ENCODE peak calls at places on chromosomes 11 and 22, in six cellular contexts. B is A549, A is HepG2, H is GM12878, J is endothelial cell of umbilical vein, Q is K562. K is an unnamed sample.

GRCh38 chr22:26712158-26712557 is 54.8 kb downstream of the MIAT start:
- DNase-seq in B (no peak), A (no peak), H (no peak), J (no peak), Q (no peak), K (no peak)

GRCh38 chr11:93986716-93987115 is 34.4 kb upstream of the HEPHL1 start:
- DNase-seq in B (no peak), A (no peak), H (no peak), J (no peak), Q (no peak), K (no peak)

GRCh38 chr22:28935713-28936112 is 52.3 kb downstream of the ZNRF3 start:
- DNase-seq in B (no peak), A (no peak), H (no peak), J (no peak), Q (peak), K (no peak)

GRCh38 chr11:91804057-91804456 is 420.6 kb upstream of the FAT3 start:
- DNase-seq in B (no peak), A (no peak), H (no peak), J (no peak), Q (no peak), K (no peak)

GRCh38 chr11:61719968-61720367 is 32.5 kb upstream of the MYRF start:
- DNase-seq in B (no peak), A (no peak), H (no peak), J (no peak), Q (no peak), K (no peak)

GRCh38 chr11:59053387-59053786 is 32.7 kb upstream of the GLYATL1B start:
- DNase-seq in B (no peak), A (peak), H (no peak), J (peak), Q (peak), K (peak)

GRCh38 chr22:37657590-37658132 is 862 bp upstream of the PDXP start:
- DNase-seq in B (no peak), A (no peak), H (no peak), J (no peak), Q (peak), K (peak)

GRCh38 chr11:125429174-125429707 is 66.8 kb downstream of the FEZ1 start:
- DNase-seq in B (peak), A (peak), H (no peak), J (peak), Q (peak), K (peak)

GRCh38 chr11:11979487-11980117 is 28.8 kb downstream of the DKK3 start:
- DNase-seq in B (no peak), A (no peak), H (no peak), J (no peak), Q (no peak), K (no peak)

GRCh38 chr22:23769321-23769965 is 1.7 kb upstream of the CHCHD10 start:
- DNase-seq in B (no peak), A (no peak), H (no peak), J (no peak), Q (no peak), K (no peak)

GRCh38 chr11:59413646-59414045 is 12.6 kb downstream of the OR5A2 start:
- DNase-seq in B (no peak), A (no peak), H (no peak), J (no peak), Q (no peak), K (peak)

GRCh38 chr22:24096401-24097115 is 84.7 kb upstream of the SUSD2 start:
- DNase-seq in B (no peak), A (no peak), H (no peak), J (no peak), Q (no peak), K (no peak)

GRCh38 chr11:32960553-32961164 is 55.0 kb upstream of the DEPDC7 start:
- DNase-seq in B (no peak), A (peak), H (peak), J (peak), Q (no peak), K (peak)

GRCh38 chr11:125390949-125391348 is 105.1 kb downstream of the FEZ1 start:
- DNase-seq in B (no peak), A (no peak), H (no peak), J (peak), Q (no peak), K (no peak)

GRCh38 chr22:17358394-17358793 is 10.9 kb upstream of the CECR2 start:
- DNase-seq in B (no peak), A (no peak), H (no peak), J (no peak), Q (no peak), K (no peak)

GRCh38 chr11:70517996-70518907 is 119.9 kb downstream of the CTTN start:
- DNase-seq in B (no peak), A (no peak), H (no peak), J (no peak), Q (no peak), K (no peak)
- TF ChIP-seq MYC in B (no peak), A (no peak), H (no peak), J (no peak), Q (no peak), K (no peak)

GRCh38 chr22:20312396-20313191 is 7.3 kb downstream of the DGCR6L start:
- DNase-seq in B (no peak), A (no peak), H (no peak), J (no peak), Q (peak), K (no peak)

GRCh38 chr22:20319041-20319744 is 667 bp downstream of the DGCR6L start:
- DNase-seq in B (no peak), A (no peak), H (no peak), J (peak), Q (peak), K (peak)

GRCh38 chr22:20316844-20317401 is 2.9 kb downstream of the DGCR6L start:
- DNase-seq in B (no peak), A (no peak), H (no peak), J (no peak), Q (peak), K (no peak)

GRCh38 chr22:20316217-20316843 is 3.5 kb downstream of the DGCR6L start:
- DNase-seq in B (no peak), A (no peak), H (no peak), J (no peak), Q (peak), K (no peak)

GRCh38 chr22:20315337-20316216 is 4.3 kb downstream of the DGCR6L start:
- DNase-seq in B (no peak), A (no peak), H (no peak), J (no peak), Q (peak), K (no peak)
- TF ChIP-seq MAX in B (no peak), A (no peak), H (no peak), J (no peak), Q (no peak), K (no peak)

GRCh38 chr11:131692961-131693360 is 322.5 kb downstream of the NTM start:
- DNase-seq in B (no peak), A (no peak), H (no peak), J (no peak), Q (no peak), K (no peak)

GRCh38 chr11:131692151-131692550 is 321.7 kb downstream of the NTM start:
- DNase-seq in B (no peak), A (no peak), H (no peak), J (no peak), Q (no peak), K (no peak)

GRCh38 chr11:131690362-131690761 is 319.9 kb downstream of the NTM start:
- DNase-seq in B (no peak), A (no peak), H (no peak), J (no peak), Q (no peak), K (no peak)

GRCh38 chr11:131690776-131691557 is 320.6 kb downstream of the NTM start:
- DNase-seq in B (no peak), A (no peak), H (no peak), J (no peak), Q (no peak), K (no peak)

DNA sequence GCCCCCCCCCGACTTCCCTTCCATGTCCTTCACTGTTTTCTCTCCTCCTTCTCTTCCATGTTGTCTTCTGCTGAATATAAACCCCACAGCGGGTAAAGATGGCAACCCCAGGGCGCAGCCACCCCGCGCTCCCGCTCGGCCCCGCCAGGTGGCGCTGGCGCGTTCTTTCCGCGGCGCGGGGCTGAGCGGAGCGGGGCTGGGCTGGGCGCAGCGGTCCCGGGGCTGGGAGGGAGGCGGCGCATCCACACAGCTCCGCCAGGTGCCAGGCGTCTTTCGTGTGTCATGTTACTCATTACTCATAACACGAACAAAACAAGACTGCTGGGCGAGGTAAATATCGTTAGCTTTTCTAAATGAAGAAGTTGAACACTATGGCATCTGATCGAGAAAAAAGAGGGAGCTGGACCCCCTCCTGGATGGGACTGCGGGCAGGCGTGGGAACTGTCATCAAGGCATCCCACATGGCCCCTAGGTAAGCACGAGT is 321.2 kb downstream of the NTM start:
- DNase-seq in B (no peak), A (no peak), H (no peak), J (peak), Q (peak), K (no peak)
- TF ChIP-seq CTCF in B (no peak), A (peak), H (no peak), J (peak), Q (peak), K (no peak)

DNA sequence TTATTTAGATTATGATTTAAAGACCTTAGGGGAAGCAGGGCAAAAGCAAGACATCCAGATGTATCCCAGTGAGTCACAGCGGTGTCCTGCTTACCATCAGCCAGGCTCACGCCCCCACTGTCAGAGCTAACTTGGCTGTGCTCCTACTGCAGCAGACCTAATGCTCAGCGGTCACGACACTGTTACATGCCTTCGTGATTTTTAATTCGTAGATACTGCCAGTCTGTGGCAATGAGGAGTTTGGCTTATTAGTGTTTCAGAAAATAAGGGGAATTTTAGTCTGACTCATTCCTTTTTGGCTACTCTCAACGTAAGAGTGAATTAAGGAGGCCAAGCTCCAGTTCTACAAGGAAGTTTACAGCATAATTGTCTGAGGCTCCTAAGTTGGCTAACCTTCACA is 22.7 kb downstream of the EFCAB6 start:
- DNase-seq in B (peak), A (no peak), H (no peak), J (no peak), Q (no peak), K (no peak)
- TF ChIP-seq MYC in B (no peak), A (no peak), H (no peak), J (no peak), Q (no peak), K (no peak)

K was measured in NB4.